ENCODE peak calls at places on chromosomes 2 and 18, in four cellular contexts. L is K562, Q is HepG2, I is H1. P is an unnamed sample.

GRCh38 chr2:143435112-143435511 is 305.9 kb downstream of the ARHGAP15 start:
- DNase-seq in L (no peak), Q (no peak), I (no peak), P (no peak)

GRCh38 chr18:23828426-23828825 is 139.2 kb downstream of the LAMA3 start:
- DNase-seq in L (peak), Q (peak), I (no peak), P (peak)

GRCh38 chr2:217617496-217618085 is 385.2 kb downstream of the TNS1 start:
- DNase-seq in L (no peak), Q (no peak), I (no peak), P (no peak)

GRCh38 chr2:172084484-172084733 is 898 bp upstream of the DLX1 start:
- DNase-seq in L (no peak), Q (no peak), I (no peak), P (no peak)

GRCh38 chr18:58418361-58418760 is 210.5 kb downstream of the ALPK2 start:
- DNase-seq in L (no peak), Q (no peak), I (no peak), P (no peak)

GRCh38 chr2:14348247-14348646 is 284.3 kb upstream of the LRATD1 start:
- DNase-seq in L (no peak), Q (no peak), I (no peak), P (no peak)

GRCh38 chr18:59180150-59180845 is 39.7 kb upstream of the GRP start:
- DNase-seq in L (no peak), Q (no peak), I (no peak), P (no peak)

GRCh38 chr2:230661072-230661957 is 51.3 kb upstream of the CAB39 start:
- DNase-seq in L (no peak), Q (no peak), I (no peak), P (no peak)

GRCh38 chr18:1848716-1849115 is 722.6 kb downstream of the METTL4 start:
- DNase-seq in L (no peak), Q (no peak), I (no peak), P (no peak)

GRCh38 chr2:19435815-19436214 is 77.4 kb upstream of the OSR1 start:
- DNase-seq in L (no peak), Q (no peak), I (no peak), P (no peak)

GRCh38 chr18:70046796-70047195 is 99.1 kb upstream of the CD226 start:
- DNase-seq in L (no peak), Q (no peak), I (no peak), P (no peak)

GRCh38 chr2:160387558-160388262 is 105.9 kb downstream of the RBMS1 start:
- DNase-seq in L (no peak), Q (no peak), I (no peak), P (peak)

GRCh38 chr18:25350561-25351201 is 1.3 kb downstream of the ZNF521 start:
- DNase-seq in L (no peak), Q (no peak), I (no peak), P (no peak)

GRCh38 chr2:140863713-140864112 is 1267.1 kb downstream of the LRP1B start:
- DNase-seq in L (peak), Q (peak), I (no peak), P (peak)

GRCh38 chr18:58451972-58452334 is 176.9 kb downstream of the ALPK2 start:
- DNase-seq in L (no peak), Q (no peak), I (no peak), P (no peak)

GRCh38 chr2:134648547-134648946 is 70.3 kb downstream of the TMEM163 start:
- DNase-seq in L (no peak), Q (no peak), I (no peak), P (no peak)

GRCh38 chr2:224042191-224042696 is 3.2 kb upstream of the SERPINE2 start:
- DNase-seq in L (no peak), Q (no peak), I (no peak), P (no peak)

DNA sequence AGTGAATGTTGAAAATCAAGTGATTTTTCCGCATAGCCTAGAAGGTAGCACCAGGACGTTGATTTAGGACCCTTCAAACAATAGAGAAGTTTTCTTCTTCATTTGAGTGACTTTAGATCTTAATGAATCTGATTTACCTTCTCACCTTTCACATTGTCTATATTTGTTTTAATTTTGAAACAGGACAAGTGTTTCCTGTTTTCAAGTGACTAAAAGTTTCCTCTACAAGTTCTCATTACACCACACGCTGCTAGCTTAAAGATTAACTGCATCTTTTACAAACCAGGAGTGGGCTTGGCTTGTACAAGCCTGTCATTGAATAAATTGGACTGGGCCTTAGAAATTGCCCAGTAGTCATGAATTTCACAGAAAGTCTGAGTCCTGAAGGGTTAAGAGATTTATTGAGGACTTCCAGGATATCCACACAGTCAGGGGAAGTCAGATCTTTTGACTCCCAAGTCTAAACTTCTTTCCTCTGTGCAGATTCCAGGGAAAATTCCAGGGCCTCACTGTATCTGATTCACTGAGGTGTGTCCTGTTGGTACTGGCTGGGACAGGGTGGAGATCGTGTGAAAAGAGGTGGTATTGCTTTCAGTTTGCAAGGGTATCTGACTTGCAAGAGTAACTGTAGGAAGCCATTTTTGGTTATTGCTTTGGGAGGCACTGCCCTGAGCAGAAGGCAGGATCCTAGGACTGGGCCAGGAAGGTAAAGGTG is 3.4 kb downstream of the SGPP2 start:
- DNase-seq in L (no peak), Q (no peak), I (no peak), P (no peak)
- TF ChIP-seq EP300 in L (no peak), Q (no peak), I (no peak), P (no peak)

GRCh38 chr2:55107428-55107827 is 57.2 kb upstream of the RTN4 start:
- DNase-seq in L (no peak), Q (no peak), I (no peak), P (no peak)
- H3K4me3 ChIP-seq in L (no peak), Q (no peak), I (no peak), P (no peak)

GRCh38 chr18:8798996-8799395 is 93.6 kb downstream of the MTCL1 start:
- DNase-seq in L (no peak), Q (no peak), I (no peak), P (no peak)
- TF ChIP-seq JUN in L (no peak), Q (no peak), I (no peak), P (no peak)

GRCh38 chr2:191970867-191971266 is 124.0 kb upstream of the CAVIN2 start:
- DNase-seq in L (no peak), Q (no peak), I (no peak), P (no peak)

GRCh38 chr2:191968151-191968550 is 121.3 kb upstream of the CAVIN2 start:
- DNase-seq in L (no peak), Q (no peak), I (no peak), P (no peak)

GRCh38 chr2:191961556-191961955 is 114.7 kb upstream of the CAVIN2 start:
- DNase-seq in L (peak), Q (no peak), I (no peak), P (no peak)

DNA sequence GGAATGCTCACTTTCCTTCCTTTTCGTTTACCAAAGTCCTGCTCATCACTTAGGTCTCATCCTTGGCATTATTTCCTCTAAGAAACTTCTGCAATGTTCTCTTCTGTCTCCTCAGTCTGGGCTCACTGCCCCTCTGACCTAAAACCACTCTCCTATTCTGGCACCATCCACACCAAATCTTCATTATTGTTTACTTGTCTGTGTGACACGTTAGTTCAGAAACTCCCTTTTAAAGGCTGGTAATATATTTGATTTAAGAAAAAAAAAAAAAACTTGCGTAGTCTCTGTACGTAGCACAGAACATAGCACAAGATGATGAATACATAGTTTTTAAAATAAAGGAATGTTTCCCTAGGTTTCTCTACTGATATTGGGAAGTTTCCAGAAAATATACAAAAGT is 118.8 kb upstream of the CAVIN2 start:
- DNase-seq in L (no peak), Q (no peak), I (no peak), P (no peak)
- TF ChIP-seq EP300 in L (no peak), Q (no peak), I (no peak), P (no peak)

GRCh38 chr18:7023581-7023980 is 94.0 kb downstream of the LAMA1 start:
- DNase-seq in L (no peak), Q (no peak), I (no peak), P (no peak)
- H3K4me3 ChIP-seq in L (no peak), Q (no peak), I (no peak), P (no peak)

GRCh38 chr2:205288681-205289080 is 393.6 kb upstream of the NRP2 start:
- DNase-seq in L (no peak), Q (no peak), I (no peak), P (no peak)

GRCh38 chr2:205284323-205284722 is 398.0 kb upstream of the NRP2 start:
- DNase-seq in L (no peak), Q (no peak), I (no peak), P (no peak)

GRCh38 chr2:205287316-205287715 is 395.0 kb upstream of the NRP2 start:
- DNase-seq in L (no peak), Q (no peak), I (no peak), P (no peak)

GRCh38 chr2:205280630-205281225 is 401.6 kb upstream of the NRP2 start:
- DNase-seq in L (no peak), Q (no peak), I (no peak), P (no peak)

GRCh38 chr2:205283721-205284270 is 398.5 kb upstream of the NRP2 start:
- DNase-seq in L (no peak), Q (no peak), I (no peak), P (no peak)
- TF ChIP-seq JUN in L (no peak), Q (no peak), I (no peak), P (no peak)

GRCh38 chr2:100948965-100949364 is 53.1 kb upstream of the RPL31 start:
- DNase-seq in L (no peak), Q (no peak), I (no peak), P (no peak)

GRCh38 chr2:100941646-100942240 is 60.3 kb upstream of the RPL31 start:
- DNase-seq in L (no peak), Q (no peak), I (no peak), P (no peak)

GRCh38 chr2:100944617-100945432 is 57.3 kb upstream of the RPL31 start:
- DNase-seq in L (no peak), Q (no peak), I (no peak), P (no peak)

GRCh38 chr2:100945930-100946607 is 56.0 kb upstream of the RPL31 start:
- DNase-seq in L (no peak), Q (no peak), I (no peak), P (no peak)

GRCh38 chr2:100945433-100945740 is 56.7 kb upstream of the RPL31 start:
- DNase-seq in L (no peak), Q (no peak), I (no peak), P (no peak)
- TF ChIP-seq EP300 in L (no peak), Q (no peak), I (no peak), P (no peak)

DNA sequence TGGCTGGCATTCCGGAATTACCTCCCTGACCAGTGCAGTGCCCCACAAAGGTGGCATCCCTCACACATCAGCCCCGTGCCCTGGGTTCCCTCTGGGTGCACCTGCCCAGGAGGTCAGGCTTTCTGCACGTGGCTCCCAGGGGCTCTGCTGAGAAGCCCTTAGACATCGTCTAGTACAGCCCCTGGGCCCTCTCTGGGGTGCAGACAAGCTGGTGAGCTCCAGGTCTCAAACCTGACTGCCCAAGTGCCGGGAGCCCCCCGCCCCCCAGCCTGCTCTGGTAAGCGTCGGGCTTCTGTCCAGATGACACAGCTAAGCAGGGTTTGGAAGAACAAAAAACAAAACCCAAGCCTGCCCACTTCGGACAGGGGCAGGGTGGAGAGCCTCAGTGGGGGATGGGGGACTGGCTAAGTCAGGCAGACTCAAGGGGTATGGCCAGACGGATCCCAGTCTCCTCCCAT is 20.2 kb downstream of the TWIST2 start:
- DNase-seq in L (no peak), Q (no peak), I (no peak), P (no peak)
- H3K4me3 ChIP-seq in L (no peak), Q (no peak), I (no peak), P (no peak)

DNA sequence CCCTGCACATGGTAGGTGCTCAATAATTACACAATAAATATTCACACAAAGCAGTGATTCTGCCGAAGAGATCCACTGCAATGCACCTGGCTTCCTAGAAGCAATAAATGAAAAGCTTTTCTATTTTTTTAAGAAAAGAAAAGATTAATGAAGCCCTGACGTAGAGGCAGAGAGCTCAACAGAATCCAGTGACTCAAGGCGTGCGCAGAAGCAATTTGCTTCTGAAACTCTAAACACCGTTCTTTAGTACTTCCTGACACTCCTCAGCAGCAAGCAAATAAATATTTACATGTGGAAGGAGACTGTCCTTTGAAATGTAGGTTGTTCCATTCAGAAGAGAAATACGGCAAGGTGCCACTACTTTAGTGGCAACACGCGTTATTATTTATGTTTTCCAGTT is 126.1 kb upstream of the ZNF516 start:
- DNase-seq in L (no peak), Q (no peak), I (no peak), P (no peak)
- TF ChIP-seq JUN in L (no peak), Q (no peak), I (no peak), P (no peak)

GRCh38 chr2:105592288-105592687 is 152.4 kb upstream of the NCK2 start:
- DNase-seq in L (peak), Q (no peak), I (no peak), P (no peak)
- TF ChIP-seq EP300 in L (no peak), Q (no peak), I (no peak), P (no peak)

P was measured in A549.